ENCODE peak calls at places on chromosomes 12 and 14, in four cellular contexts. S, T, G and L are unnamed samples.

GRCh38 chr12:10497602-10498001 is 8.1 kb upstream of the EIF2S3B start:
- DNase-seq in S (no peak), T (peak), G (no peak), L (no peak)

GRCh38 chr12:94240171-94240570 is 91.8 kb downstream of the PLXNC1 start:
- DNase-seq in S (no peak), T (no peak), G (no peak), L (no peak)

GRCh38 chr12:26162905-26163304 is 32.5 kb upstream of the SSPN start:
- DNase-seq in S (no peak), T (no peak), G (no peak), L (no peak)

GRCh38 chr14:84036863-84037262 is 1493.1 kb upstream of the FLRT2 start:
- DNase-seq in S (no peak), T (no peak), G (no peak), L (no peak)

GRCh38 chr12:88247241-88247643 is 105.1 kb downstream of the TMTC3 start:
- DNase-seq in S (no peak), T (no peak), G (peak), L (no peak)

GRCh38 chr14:100899841-100900771 is 3.4 kb downstream of the RTL1 start:
- DNase-seq in S (no peak), T (no peak), G (no peak), L (no peak)

GRCh38 chr14:71232506-71232905 is 325.2 kb downstream of the PCNX1 start:
- DNase-seq in S (no peak), T (no peak), G (no peak), L (no peak)

GRCh38 chr12:4518106-4518728 is 20.5 kb upstream of the RAD51AP1 start:
- DNase-seq in S (no peak), T (no peak), G (peak), L (no peak)

GRCh38 chr14:74616996-74617700 is 5.1 kb upstream of the LTBP2 start:
- DNase-seq in S (no peak), T (no peak), G (no peak), L (no peak)

GRCh38 chr14:62056789-62057188 is 294.6 kb downstream of the SNAPC1 start:
- DNase-seq in S (no peak), T (no peak), G (no peak), L (no peak)

GRCh38 chr14:93788557-93789365 is 476 bp upstream of the PRIMA1 start:
- DNase-seq in S (no peak), T (no peak), G (peak), L (peak)

GRCh38 chr12:117853600-117853999 is 115.2 kb downstream of the KSR2 start:
- DNase-seq in S (no peak), T (no peak), G (peak), L (no peak)

GRCh38 chr12:75209782-75210138 is at the start of gene KCNC2:
- DNase-seq in S (no peak), T (no peak), G (no peak), L (no peak)

GRCh38 chr14:23627961-23628360 is 8.2 kb upstream of the DHRS2 start:
- DNase-seq in S (no peak), T (no peak), G (no peak), L (no peak)

GRCh38 chr12:69546693-69547438 is 38.4 kb upstream of the CCT2 start:
- DNase-seq in S (no peak), T (no peak), G (no peak), L (no peak)

GRCh38 chr12:112905451-112906089 is 1.2 kb upstream of the OAS1 start:
- DNase-seq in S (no peak), T (no peak), G (peak), L (no peak)

GRCh38 chr14:97977711-97978261 is 1180.6 kb downstream of the VRK1 start:
- DNase-seq in S (peak), T (peak), G (peak), L (peak)

GRCh38 chr14:59358774-59359173 is 106.4 kb downstream of the GPR135 start:
- DNase-seq in S (no peak), T (no peak), G (no peak), L (no peak)

GRCh38 chr14:103500148-103500990 is 22.3 kb downstream of the CKB start:
- DNase-seq in S (peak), T (peak), G (peak), L (peak)

GRCh38 chr12:3241621-3242020 is 164.4 kb downstream of the TSPAN9 start:
- DNase-seq in S (no peak), T (no peak), G (no peak), L (no peak)

GRCh38 chr14:77681196-77682157 is 26.3 kb downstream of the ALKBH1 start:
- DNase-seq in S (no peak), T (no peak), G (no peak), L (no peak)

GRCh38 chr12:51951843-51952722 is 584 bp downstream of the ACVR1B start:
- DNase-seq in S (no peak), T (no peak), G (peak), L (no peak)